ENCODE peak calls at places on chromosomes 16 and 17, in six cellular contexts. E is HFF-Myc, L is epithelial cell of esophagus, T is AG04450, P is thoracic aorta, A is astrocyte of the spinal cord. N is an unnamed sample.

GRCh38 chr16:54118846-54119245 is 167.7 kb downstream of the IRX3 start:
- DNase-seq in E (no peak), A (peak; percentile 8), T (no peak), L (peak; percentile 65), P (no peak), N (no peak)

GRCh38 chr17:52032454-52032853 is 126.1 kb downstream of the CA10 start:
- DNase-seq in P (no peak), A (no peak), E (no peak), L (no peak), T (no peak), N (no peak)

GRCh38 chr17:14297161-14297851 is 3.6 kb upstream of the HS3ST3B1 start:
- DNase-seq in T (no peak), P (no peak), E (no peak), A (peak; percentile 51), L (peak; percentile 13), N (no peak)

GRCh38 chr17:4499431-4500187 is 928 bp downstream of the SPNS2 start:
- DNase-seq in A (no peak), E (no peak), P (no peak), L (peak; percentile 23), T (no peak), N (no peak)

GRCh38 chr17:83145831-83146230 is 66.4 kb downstream of the METRNL start:
- DNase-seq in L (no peak), T (no peak), A (no peak), E (no peak), P (no peak), N (no peak)

GRCh38 chr17:39399792-39400191 is 1.6 kb downstream of the FBXL20 start:
- DNase-seq in P (no peak), L (no peak), T (no peak), E (no peak), A (no peak), N (no peak)

GRCh38 chr17:52419256-52419655 is 260.7 kb upstream of the CA10 start:
- DNase-seq in A (peak; percentile 2), T (no peak), L (no peak), P (no peak), E (no peak), N (no peak)

GRCh38 chr16:2472488-2472864 is 1.4 kb downstream of the NTN3 start:
- DNase-seq in P (no peak), A (no peak), T (no peak), L (no peak), E (no peak), N (no peak)

GRCh38 chr17:65182233-65182632 is 45.1 kb downstream of the RGS9 start:
- DNase-seq in A (no peak), P (no peak), E (no peak), T (no peak), L (no peak), N (no peak)

GRCh38 chr17:82981141-82981540 is 98.3 kb upstream of the METRNL start:
- DNase-seq in P (no peak), T (no peak), A (no peak), L (no peak), E (no peak), N (no peak)

GRCh38 chr16:49441366-49441780 is 67.8 kb downstream of the C16orf78 start:
- DNase-seq in A (no peak), T (no peak), L (no peak), E (no peak), P (no peak), N (no peak)

GRCh38 chr16:72434159-72434558 is 262.2 kb upstream of the PMFBP1 start:
- DNase-seq in L (peak; percentile 37), T (no peak), A (peak; percentile 54), E (peak; percentile 33), P (no peak), N (no peak)

GRCh38 chr17:83050651-83051422 is 28.6 kb upstream of the METRNL start:
- DNase-seq in L (peak; percentile 47), T (no peak), P (no peak), A (no peak), E (no peak), N (no peak)

GRCh38 chr16:7744546-7745294 is 412.1 kb downstream of the RBFOX1 start:
- DNase-seq in L (no peak), E (no peak), P (no peak), T (no peak), A (no peak), N (no peak)

GRCh38 chr16:49542391-49542891 is 168.8 kb downstream of the C16orf78 start:
- DNase-seq in L (no peak), A (peak; percentile 37), T (no peak), E (no peak), P (no peak), N (no peak)

GRCh38 chr16:9316008-9316407 is 224.6 kb downstream of the HAPSTR1 start:
- DNase-seq in P (no peak), T (no peak), L (no peak), E (no peak), A (no peak), N (no peak)

GRCh38 chr16:30395155-30395991 is at the start of gene ZNF48:
- DNase-seq in E (no peak), P (no peak), L (peak; percentile 70), A (peak; percentile 91), T (peak; percentile 63), N (peak; percentile 41)

GRCh38 chr16:17343028-17343427 is 127.7 kb downstream of the XYLT1 start:
- DNase-seq in T (no peak), A (no peak), L (no peak), P (no peak), E (no peak), N (no peak)

GRCh38 chr17:78789663-78790181 is 7.6 kb upstream of the CYTH1 start:
- DNase-seq in L (no peak), P (no peak), E (no peak), T (peak; percentile 61), A (peak; percentile 82), N (peak; percentile 36)

GRCh38 chr17:81329927-81330883 is 35.1 kb upstream of the SLC38A10 start:
- DNase-seq in L (peak; percentile 66), P (no peak), A (no peak), T (no peak), E (no peak), N (no peak)

GRCh38 chr16:53829186-53829747 is 125.3 kb downstream of the FTO start:
- DNase-seq in T (peak; percentile 26), A (peak; percentile 17), L (peak; percentile 23), P (no peak), E (no peak), N (no peak)

GRCh38 chr17:69075823-69076222 is 15.1 kb upstream of the ABCA9 start:
- DNase-seq in A (no peak), T (no peak), L (no peak), E (no peak), P (no peak), N (no peak)
- H3K4me3 ChIP-seq in A (no peak overlapping the region), T (no peak overlapping the region), L (no peak overlapping the region), E (no peak overlapping the region), P (no peak overlapping the region), N (no peak overlapping the region)

GRCh38 chr17:74749262-74750038 is 1.0 kb downstream of the NHERF1 start:
- DNase-seq in A (peak; percentile 25), P (no peak), E (no peak), L (peak; percentile 47), T (no peak), N (no peak)

GRCh38 chr17:74751210-74751529 is 2.7 kb downstream of the NHERF1 start:
- DNase-seq in T (no peak), L (no peak), P (no peak), A (no peak), E (no peak), N (no peak)

GRCh38 chr17:74748529-74749261 is at the start of gene NHERF1:
- DNase-seq in E (peak; percentile 40), L (peak; percentile 95), T (peak; percentile 67), A (peak; percentile 92), P (peak; percentile 75), N (peak; percentile 66)

GRCh38 chr17:74750327-74751069 is 2.1 kb downstream of the NHERF1 start:
- DNase-seq in P (no peak), E (no peak), T (no peak), A (no peak), L (no peak), N (no peak)

DNA sequence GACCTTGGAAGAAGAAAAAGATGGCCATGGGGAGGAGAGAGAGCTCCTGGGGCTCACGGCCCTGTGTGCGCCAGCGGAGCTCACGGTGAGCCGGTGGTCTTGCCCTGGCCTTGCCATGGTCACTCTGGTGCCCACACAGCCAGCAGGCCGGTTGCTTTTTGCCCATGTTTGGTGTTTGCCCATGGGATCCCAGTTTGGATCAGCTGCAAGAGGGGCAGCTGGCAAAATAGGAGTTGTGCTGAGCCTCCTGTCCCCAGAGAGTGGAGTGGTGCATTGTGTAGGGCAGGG is 1.6 kb downstream of the NHERF1 start:
- DNase-seq in P (no peak), A (no peak), T (no peak), E (no peak), L (no peak), N (no peak)
- H3K4me3 ChIP-seq in P (peak overlapping the region; percentile 98), A (peak overlapping the region; percentile 72), T (peak overlapping the region; percentile 70), E (peak overlapping the region; percentile 81), L (peak overlapping the region; percentile 93), N (peak overlapping the region; percentile 64)

GRCh38 chr17:57782642-57783337 is 37.7 kb upstream of the CCDC182 start:
- DNase-seq in E (no peak), P (no peak), L (no peak), T (no peak), A (no peak), N (no peak)
- H3K4me3 ChIP-seq in E (no peak overlapping the region), P (peak overlapping the region; percentile 53), L (no peak overlapping the region), T (no peak overlapping the region), A (no peak overlapping the region), N (no peak overlapping the region)

GRCh38 chr16:1059310-1059709 is 13.2 kb upstream of the SSTR5 start:
- DNase-seq in L (no peak), P (no peak), E (no peak), A (no peak), T (no peak), N (no peak)

GRCh38 chr16:1058216-1058615 is 14.3 kb upstream of the SSTR5 start:
- DNase-seq in T (no peak), L (no peak), E (no peak), A (no peak), P (no peak), N (no peak)

GRCh38 chr16:1061769-1062505 is 10.6 kb upstream of the SSTR5 start:
- DNase-seq in A (no peak), P (no peak), E (no peak), L (no peak), T (no peak), N (no peak)

GRCh38 chr16:1062895-1063294 is 9.7 kb upstream of the SSTR5 start:
- DNase-seq in E (no peak), A (no peak), L (no peak), T (no peak), P (no peak), N (no peak)

DNA sequence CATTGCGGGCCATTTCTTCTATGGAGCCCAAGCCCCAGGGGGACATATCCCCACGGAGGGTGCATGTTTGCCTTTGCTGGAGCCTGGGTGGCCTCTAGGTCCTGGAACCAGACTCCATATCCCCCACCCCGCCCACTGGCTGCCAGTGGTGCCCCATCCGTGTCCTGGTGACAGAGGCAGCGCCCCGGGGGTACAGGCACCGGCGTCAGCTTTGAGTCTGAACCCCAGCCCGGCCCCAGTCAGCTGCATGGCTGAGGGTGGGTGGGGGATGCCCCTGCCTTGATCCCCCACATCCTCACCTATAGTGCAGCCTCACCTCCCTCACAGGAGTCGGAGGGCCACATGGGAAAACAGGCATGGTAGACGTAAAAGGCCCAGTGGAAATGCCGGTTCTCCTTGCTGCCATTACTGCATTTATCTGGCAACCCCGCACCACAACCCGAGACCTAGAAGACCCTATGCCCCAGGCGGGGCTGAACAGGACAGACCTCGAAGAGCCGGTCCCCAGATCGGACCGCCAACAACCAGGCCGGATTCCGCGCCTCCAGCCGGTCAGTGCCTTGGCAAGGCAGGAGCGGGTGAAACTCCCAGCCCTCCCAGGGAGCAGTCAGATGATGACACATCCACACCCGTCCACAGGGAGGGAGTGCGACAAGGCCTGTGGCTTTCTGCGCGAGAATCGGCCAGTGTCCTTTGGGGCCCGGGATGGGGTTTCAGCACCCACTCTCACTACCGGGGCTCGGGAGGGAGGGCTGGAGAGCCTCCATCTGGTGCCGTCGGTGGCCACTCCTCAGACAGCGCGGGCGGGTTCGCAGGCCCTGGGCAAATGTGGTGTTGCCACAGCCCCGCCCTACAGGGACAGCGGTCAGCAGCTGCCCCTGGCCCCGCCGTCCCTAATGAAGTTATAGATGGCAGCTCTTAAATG is 11.9 kb upstream of the SSTR5 start:
- DNase-seq in A (no peak), E (no peak), L (no peak), P (no peak), T (no peak), N (no peak)
- H3K4me3 ChIP-seq in A (no peak overlapping the region), E (no peak overlapping the region), L (no peak overlapping the region), P (no peak overlapping the region), T (no peak overlapping the region), N (no peak overlapping the region)

N was measured in BJ.